ENCODE peak calls at places on chromosomes 16 and 17, in ten cellular contexts. A, Z, K, V, F, M, X, P, C and B are unnamed samples.

GRCh38 chr16:57639172-57639571 is 10.7 kb downstream of the ADGRG1 start:
- DNase-seq in A (no peak), Z (no peak), K (no peak), V (no peak), F (peak; percentile 43), M (peak; percentile 98), X (no peak), P (peak; percentile 87), C (no peak), B (peak; percentile 81)

GRCh38 chr16:2009302-2009711 is 314 bp downstream of the ZNF598 start:
- DNase-seq in A (no peak), Z (peak; percentile 58), K (no peak), V (no peak), F (no peak), M (no peak), X (no peak), P (no peak), C (no peak), B (no peak)

GRCh38 chr17:30095507-30096244 is 20.9 kb upstream of the NSRP1 start:
- DNase-seq in A (peak; percentile 78), Z (no peak), K (peak; percentile 74), V (no peak), F (no peak), M (peak; percentile 64), X (no peak), P (peak; percentile 67), C (no peak), B (peak; percentile 23)

GRCh38 chr16:84150926-84151325 is 5.8 kb downstream of the DNAAF1 start:
- DNase-seq in A (no peak), Z (no peak), K (no peak), V (peak; percentile 6), F (no peak), M (no peak), X (no peak), P (no peak), C (no peak), B (no peak)

GRCh38 chr17:45006927-45007461 is 38.9 kb upstream of the C1QL1 start:
- DNase-seq in A (no peak), Z (no peak), K (no peak), V (no peak), F (no peak), M (peak; percentile 50), X (no peak), P (no peak), C (no peak), B (no peak)

GRCh38 chr16:85573696-85574641 is 39.2 kb upstream of the GSE1 start:
- DNase-seq in A (no peak), Z (peak; percentile 68), K (no peak), V (no peak), F (no peak), M (no peak), X (no peak), P (peak; percentile 79), C (no peak), B (peak; percentile 37)

GRCh38 chr16:57367111-57367752 is 5.1 kb upstream of the CX3CL1 start:
- DNase-seq in A (no peak), Z (no peak), K (peak; percentile 70), V (no peak), F (no peak), M (no peak), X (no peak), P (no peak), C (peak; percentile 19), B (peak; percentile 55)

GRCh38 chr17:8384801-8385335 is 1.9 kb upstream of the RPL26 start:
- DNase-seq in A (peak; percentile 38), Z (no peak), K (peak; percentile 73), V (no peak), F (no peak), M (peak; percentile 21), X (no peak), P (peak; percentile 20), C (no peak), B (no peak)

GRCh38 chr17:40550608-40551007 is 14.7 kb downstream of the CCR7 start:
- DNase-seq in A (no peak), Z (peak; percentile 75), K (no peak), V (peak; percentile 51), F (no peak), M (no peak), X (peak; percentile 29), P (no peak), C (no peak), B (peak; percentile 62)

GRCh38 chr16:84917492-84917891 is 93.8 kb downstream of the ZDHHC7 start:
- DNase-seq in A (no peak), Z (no peak), K (no peak), V (no peak), F (no peak), M (no peak), X (no peak), P (no peak), C (no peak), B (no peak)

GRCh38 chr17:63517825-63518534 is 5.2 kb upstream of the KCNH6 start:
- DNase-seq in A (no peak), Z (no peak), K (no peak), V (no peak), F (no peak), M (no peak), X (no peak), P (no peak), C (no peak), B (no peak)

GRCh38 chr16:82187829-82188228 is 17.8 kb upstream of the MPHOSPH6 start:
- DNase-seq in A (no peak), Z (no peak), K (no peak), V (no peak), F (no peak), M (no peak), X (no peak), P (no peak), C (no peak), B (no peak)

GRCh38 chr16:87740441-87740840 is 25.3 kb downstream of the KLHDC4 start:
- DNase-seq in A (no peak), Z (no peak), K (no peak), V (no peak), F (no peak), M (no peak), X (no peak), P (no peak), C (no peak), B (no peak)

GRCh38 chr17:8846768-8847211 is 20.7 kb downstream of the PIK3R6 start:
- DNase-seq in A (no peak), Z (no peak), K (peak; percentile 35), V (no peak), F (no peak), M (peak; percentile 55), X (no peak), P (peak; percentile 86), C (no peak), B (no peak)

GRCh38 chr17:9928601-9929341 is 23.7 kb upstream of the RCVRN start:
- DNase-seq in A (peak; percentile 87), Z (no peak), K (peak; percentile 82), V (no peak), F (no peak), M (peak; percentile 81), X (no peak), P (peak; percentile 79), C (no peak), B (no peak)
- TF ChIP-seq CTCF in A (peak; percentile 97), Z (peak; percentile 19), K (peak; percentile 73), V (peak; percentile 25), F (no peak), M (peak; percentile 69), X (no peak), P (peak; percentile 72), C (peak; percentile 78), B (peak; percentile 32)

GRCh38 chr16:17397499-17397891 is 73.3 kb downstream of the XYLT1 start:
- DNase-seq in A (peak; percentile 41), Z (no peak), K (no peak), V (no peak), F (peak; percentile 20), M (no peak), X (no peak), P (peak; percentile 69), C (no peak), B (peak; percentile 77)

GRCh38 chr16:17392857-17393421 is 77.8 kb downstream of the XYLT1 start:
- DNase-seq in A (no peak), Z (no peak), K (no peak), V (no peak), F (no peak), M (peak; percentile 39), X (no peak), P (no peak), C (no peak), B (no peak)

GRCh38 chr16:17392127-17392856 is 78.5 kb downstream of the XYLT1 start:
- DNase-seq in A (no peak), Z (no peak), K (no peak), V (no peak), F (no peak), M (no peak), X (no peak), P (no peak), C (no peak), B (no peak)

GRCh38 chr16:17395849-17396480 is 74.8 kb downstream of the XYLT1 start:
- DNase-seq in A (no peak), Z (no peak), K (no peak), V (no peak), F (no peak), M (no peak), X (no peak), P (no peak), C (no peak), B (peak; percentile 81)

DNA sequence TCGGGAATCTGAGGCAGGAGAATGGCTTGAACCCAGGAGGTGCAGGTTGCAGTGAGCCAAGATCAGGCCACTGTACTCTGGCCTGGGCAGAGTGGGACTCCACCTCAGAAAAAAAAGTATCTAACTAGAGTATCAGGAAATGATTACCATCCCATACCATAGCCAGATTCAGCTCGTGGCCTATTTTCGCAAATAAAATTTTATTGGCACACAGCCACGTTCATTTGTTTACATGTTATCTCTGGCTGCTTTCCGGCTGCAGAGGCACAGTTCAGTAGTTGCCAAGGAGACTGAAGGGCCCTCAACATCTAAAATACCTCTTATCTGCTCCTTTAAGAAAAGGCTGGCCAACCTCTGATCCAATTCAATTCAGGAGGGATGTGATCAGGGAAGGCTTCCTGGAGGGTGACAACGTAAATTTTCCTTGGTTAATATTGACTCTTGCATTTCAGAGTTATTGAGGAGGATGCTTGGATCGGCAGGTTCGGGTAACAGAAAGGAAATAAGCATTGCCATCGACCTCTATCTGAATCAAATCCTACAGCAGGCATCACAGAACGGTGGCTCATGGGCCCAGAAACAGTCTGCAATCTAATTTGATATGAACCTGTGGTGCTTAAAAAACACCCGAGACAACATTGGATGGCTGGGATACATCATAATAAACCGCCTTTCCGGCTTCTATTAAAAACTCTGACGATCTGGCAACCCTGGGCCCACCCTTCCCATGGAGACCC is 73.8 kb downstream of the XYLT1 start:
- DNase-seq in A (no peak), Z (no peak), K (no peak), V (no peak), F (peak; percentile 66), M (no peak), X (peak; percentile 70), P (peak; percentile 46), C (no peak), B (peak; percentile 89)
- H3K27ac ChIP-seq in A (no peak overlapping the region), Z (no peak overlapping the region), K (no peak overlapping the region), V (peak overlapping the region; percentile 65), F (peak overlapping the region; percentile 59), M (no peak overlapping the region), X (peak overlapping the region; percentile 56), P (peak overlapping the region; percentile 87), C (no peak overlapping the region), B (peak overlapping the region; percentile 82)

GRCh38 chr17:48134912-48135480 is 27.4 kb downstream of the SNX11 start:
- DNase-seq in A (no peak), Z (no peak), K (peak; percentile 27), V (no peak), F (no peak), M (peak; percentile 66), X (no peak), P (no peak), C (no peak), B (no peak)
- TF ChIP-seq CTCF in A (no peak), Z (no peak), K (peak; percentile 53), V (no peak), F (no peak), M (peak; percentile 45), X (no peak), P (peak; percentile 22), C (peak; percentile 9), B (no peak)

GRCh38 chr16:72952404-72953301 is 95.3 kb downstream of the ZFHX3 start:
- DNase-seq in A (no peak), Z (no peak), K (peak; percentile 20), V (no peak), F (no peak), M (no peak), X (no peak), P (no peak), C (no peak), B (no peak)
- H3K27ac ChIP-seq in A (no peak overlapping the region), Z (peak overlapping the region; percentile 51), K (peak overlapping the region; percentile 9), V (no peak overlapping the region), F (no peak overlapping the region), M (no peak overlapping the region), X (no peak overlapping the region), P (no peak overlapping the region), C (no peak overlapping the region), B (no peak overlapping the region)